ENCODE peak calls at places on chromosomes 2 and 18, in seven cellular contexts. One of them, this sample, is unnamed.

GRCh38 chr2:5459041-5459440 is 233.1 kb upstream of the SOX11 start:
- DNase-seq in CD8-positive, alpha-beta T cell: no peak
- DNase-seq in SW 1271: no peak
- DNase-seq in glomerular endothelial cell: no peak
- DNase-seq in EL: no peak
- DNase-seq in GM20000: no peak
- DNase-seq in sigmoid colon: no peak
- DNase-seq in this sample: no peak

GRCh38 chr2:40341198-40341597 is 110.7 kb downstream of the SLC8A1 start:
- DNase-seq in CD8-positive, alpha-beta T cell: no peak
- DNase-seq in SW 1271: no peak
- DNase-seq in glomerular endothelial cell: no peak
- DNase-seq in EL: peak; percentile 34
- DNase-seq in GM20000: no peak
- DNase-seq in sigmoid colon: no peak
- DNase-seq in this sample: no peak

GRCh38 chr2:147327636-147328035 is 517.2 kb upstream of the ACVR2A start:
- DNase-seq in CD8-positive, alpha-beta T cell: no peak
- DNase-seq in SW 1271: no peak
- DNase-seq in glomerular endothelial cell: no peak
- DNase-seq in EL: no peak
- DNase-seq in GM20000: peak; percentile 3
- DNase-seq in sigmoid colon: no peak
- DNase-seq in this sample: no peak

GRCh38 chr2:172452845-172453244 is 25.5 kb downstream of the ITGA6 start:
- DNase-seq in CD8-positive, alpha-beta T cell: no peak
- DNase-seq in SW 1271: no peak
- DNase-seq in glomerular endothelial cell: no peak
- DNase-seq in EL: no peak
- DNase-seq in GM20000: no peak
- DNase-seq in sigmoid colon: no peak
- DNase-seq in this sample: no peak

GRCh38 chr2:66432801-66433694 is 1.9 kb upstream of the MEIS1 start:
- DNase-seq in CD8-positive, alpha-beta T cell: no peak
- DNase-seq in SW 1271: peak; percentile 50
- DNase-seq in glomerular endothelial cell: peak; percentile 82
- DNase-seq in EL: peak; percentile 97
- DNase-seq in GM20000: no peak
- DNase-seq in sigmoid colon: peak; percentile 97
- DNase-seq in this sample: no peak

GRCh38 chr18:2894131-2894840 is 47.5 kb downstream of the EMILIN2 start:
- DNase-seq in CD8-positive, alpha-beta T cell: no peak
- DNase-seq in SW 1271: no peak
- DNase-seq in glomerular endothelial cell: no peak
- DNase-seq in EL: no peak
- DNase-seq in GM20000: no peak
- DNase-seq in sigmoid colon: no peak
- DNase-seq in this sample: no peak

GRCh38 chr18:23283933-23284430 is 148.7 kb downstream of the CABLES1 start:
- DNase-seq in CD8-positive, alpha-beta T cell: no peak
- DNase-seq in SW 1271: peak; percentile 10
- DNase-seq in glomerular endothelial cell: no peak
- DNase-seq in EL: peak; percentile 77
- DNase-seq in GM20000: no peak
- DNase-seq in sigmoid colon: no peak
- DNase-seq in this sample: no peak

GRCh38 chr2:216219866-216220265 is 110.7 kb downstream of the XRCC5 start:
- DNase-seq in CD8-positive, alpha-beta T cell: no peak
- DNase-seq in SW 1271: no peak
- DNase-seq in glomerular endothelial cell: no peak
- DNase-seq in EL: no peak
- DNase-seq in GM20000: no peak
- DNase-seq in sigmoid colon: no peak
- DNase-seq in this sample: no peak

GRCh38 chr2:36965751-36966369 is 476 bp downstream of the STRN start:
- DNase-seq in CD8-positive, alpha-beta T cell: peak; percentile 23
- DNase-seq in SW 1271: peak; percentile 60
- DNase-seq in glomerular endothelial cell: no peak
- DNase-seq in EL: peak; percentile 42
- DNase-seq in GM20000: peak; percentile 51
- DNase-seq in sigmoid colon: no peak
- DNase-seq in this sample: no peak

GRCh38 chr18:22169011-22169888 is at the start of gene GATA6:
- DNase-seq in CD8-positive, alpha-beta T cell: peak; percentile 63
- DNase-seq in SW 1271: peak; percentile 72
- DNase-seq in glomerular endothelial cell: no peak
- DNase-seq in EL: peak; percentile 92
- DNase-seq in GM20000: peak; percentile 82
- DNase-seq in sigmoid colon: peak; percentile 89
- DNase-seq in this sample: peak; percentile 31

GRCh38 chr2:227374158-227374557 is 4.9 kb downstream of the TM4SF20 start:
- DNase-seq in CD8-positive, alpha-beta T cell: no peak
- DNase-seq in SW 1271: no peak
- DNase-seq in glomerular endothelial cell: no peak
- DNase-seq in EL: peak; percentile 18
- DNase-seq in GM20000: no peak
- DNase-seq in sigmoid colon: no peak
- DNase-seq in this sample: no peak

GRCh38 chr2:96391828-96392200 is 56.2 kb downstream of the NCAPH start:
- DNase-seq in CD8-positive, alpha-beta T cell: no peak
- DNase-seq in SW 1271: no peak
- DNase-seq in glomerular endothelial cell: no peak
- DNase-seq in EL: no peak
- DNase-seq in GM20000: no peak
- DNase-seq in sigmoid colon: no peak
- DNase-seq in this sample: no peak

GRCh38 chr2:103138123-103138886 is 376.5 kb downstream of the TMEM182 start:
- DNase-seq in CD8-positive, alpha-beta T cell: no peak
- DNase-seq in SW 1271: no peak
- DNase-seq in glomerular endothelial cell: no peak
- DNase-seq in EL: no peak
- DNase-seq in GM20000: no peak
- DNase-seq in sigmoid colon: no peak
- DNase-seq in this sample: no peak

GRCh38 chr2:128633501-128633900 is 314.8 kb upstream of the HS6ST1 start:
- DNase-seq in CD8-positive, alpha-beta T cell: no peak
- DNase-seq in SW 1271: no peak
- DNase-seq in glomerular endothelial cell: no peak
- DNase-seq in EL: peak; percentile 8
- DNase-seq in GM20000: no peak
- DNase-seq in sigmoid colon: no peak
- DNase-seq in this sample: no peak

GRCh38 chr2:415986-416610 is 128.2 kb upstream of the ALKAL2 start:
- DNase-seq in CD8-positive, alpha-beta T cell: no peak
- DNase-seq in SW 1271: no peak
- DNase-seq in glomerular endothelial cell: no peak
- DNase-seq in EL: no peak
- DNase-seq in GM20000: no peak
- DNase-seq in sigmoid colon: no peak
- DNase-seq in this sample: no peak

GRCh38 chr2:239118675-239119211 is 270.9 kb downstream of the TWIST2 start:
- DNase-seq in CD8-positive, alpha-beta T cell: no peak
- DNase-seq in SW 1271: no peak
- DNase-seq in glomerular endothelial cell: no peak
- DNase-seq in EL: no peak
- DNase-seq in GM20000: no peak
- DNase-seq in sigmoid colon: no peak
- DNase-seq in this sample: no peak

GRCh38 chr2:199160677-199161465 is 296.9 kb downstream of the SATB2 start:
- DNase-seq in CD8-positive, alpha-beta T cell: no peak
- DNase-seq in SW 1271: no peak
- DNase-seq in glomerular endothelial cell: peak; percentile 7
- DNase-seq in EL: peak; percentile 89
- DNase-seq in GM20000: no peak
- DNase-seq in sigmoid colon: no peak
- DNase-seq in this sample: no peak

GRCh38 chr2:220445429-220446105 is 818.1 kb downstream of the SLC4A3 start:
- DNase-seq in CD8-positive, alpha-beta T cell: no peak
- DNase-seq in SW 1271: no peak
- DNase-seq in glomerular endothelial cell: no peak
- DNase-seq in EL: peak; percentile 71
- DNase-seq in GM20000: no peak
- DNase-seq in sigmoid colon: no peak
- DNase-seq in this sample: no peak

GRCh38 chr2:105490204-105490603 is 91.4 kb upstream of the FHL2 start:
- DNase-seq in CD8-positive, alpha-beta T cell: no peak
- DNase-seq in SW 1271: no peak
- DNase-seq in glomerular endothelial cell: no peak
- DNase-seq in EL: no peak
- DNase-seq in GM20000: no peak
- DNase-seq in sigmoid colon: no peak
- DNase-seq in this sample: no peak

GRCh38 chr2:83782122-83782521 is 677.0 kb downstream of the SUCLG1 start:
- DNase-seq in CD8-positive, alpha-beta T cell: no peak
- DNase-seq in SW 1271: no peak
- DNase-seq in glomerular endothelial cell: no peak
- DNase-seq in EL: no peak
- DNase-seq in GM20000: no peak
- DNase-seq in sigmoid colon: no peak
- DNase-seq in this sample: no peak

GRCh38 chr2:38691994-38692393 is 26.1 kb downstream of the GALM start:
- DNase-seq in CD8-positive, alpha-beta T cell: no peak
- DNase-seq in SW 1271: no peak
- DNase-seq in glomerular endothelial cell: no peak
- DNase-seq in EL: no peak
- DNase-seq in GM20000: no peak
- DNase-seq in sigmoid colon: no peak
- DNase-seq in this sample: no peak

GRCh38 chr18:13273800-13274199 is 55.2 kb downstream of the LDLRAD4 start:
- DNase-seq in CD8-positive, alpha-beta T cell: peak; percentile 41
- DNase-seq in SW 1271: no peak
- DNase-seq in glomerular endothelial cell: no peak
- DNase-seq in EL: no peak
- DNase-seq in GM20000: no peak
- DNase-seq in sigmoid colon: no peak
- DNase-seq in this sample: peak; percentile 59

GRCh38 chr18:21826641-21827302 is 86.2 kb downstream of the MIB1 start:
- DNase-seq in CD8-positive, alpha-beta T cell: no peak
- DNase-seq in SW 1271: no peak
- DNase-seq in glomerular endothelial cell: no peak
- DNase-seq in EL: no peak
- DNase-seq in GM20000: no peak
- DNase-seq in sigmoid colon: no peak
- DNase-seq in this sample: no peak

GRCh38 chr2:174863183-174863582 is 98.9 kb upstream of the CHRNA1 start:
- DNase-seq in CD8-positive, alpha-beta T cell: no peak
- DNase-seq in SW 1271: no peak
- DNase-seq in glomerular endothelial cell: no peak
- DNase-seq in EL: no peak
- DNase-seq in GM20000: no peak
- DNase-seq in sigmoid colon: no peak
- DNase-seq in this sample: no peak

GRCh38 chr18:70415823-70416488 is 127.1 kb downstream of the SOCS6 start:
- DNase-seq in CD8-positive, alpha-beta T cell: no peak
- DNase-seq in SW 1271: no peak
- DNase-seq in glomerular endothelial cell: no peak
- DNase-seq in EL: no peak
- DNase-seq in GM20000: no peak
- DNase-seq in sigmoid colon: peak; percentile 68
- DNase-seq in this sample: no peak

GRCh38 chr2:207600211-207600610 is 25.0 kb downstream of the METTL21A start:
- DNase-seq in CD8-positive, alpha-beta T cell: no peak
- DNase-seq in SW 1271: no peak
- DNase-seq in glomerular endothelial cell: no peak
- DNase-seq in EL: peak; percentile 22
- DNase-seq in GM20000: no peak
- DNase-seq in sigmoid colon: no peak
- DNase-seq in this sample: no peak

GRCh38 chr2:205889073-205889472 is 196.9 kb downstream of the INO80D start:
- DNase-seq in CD8-positive, alpha-beta T cell: no peak
- DNase-seq in SW 1271: no peak
- DNase-seq in glomerular endothelial cell: peak; percentile 16
- DNase-seq in EL: peak; percentile 6
- DNase-seq in GM20000: no peak
- DNase-seq in sigmoid colon: no peak
- DNase-seq in this sample: no peak

GRCh38 chr18:35122586-35123224 is 81.5 kb downstream of the MAPRE2 start:
- DNase-seq in CD8-positive, alpha-beta T cell: peak; percentile 21
- DNase-seq in SW 1271: no peak
- DNase-seq in glomerular endothelial cell: no peak
- DNase-seq in EL: no peak
- DNase-seq in GM20000: peak; percentile 36
- DNase-seq in sigmoid colon: no peak
- DNase-seq in this sample: peak; percentile 37

GRCh38 chr2:101485856-101486255 is 10.9 kb upstream of the RFX8 start:
- DNase-seq in CD8-positive, alpha-beta T cell: no peak
- DNase-seq in SW 1271: no peak
- DNase-seq in glomerular endothelial cell: no peak
- DNase-seq in EL: no peak
- DNase-seq in GM20000: no peak
- DNase-seq in sigmoid colon: no peak
- DNase-seq in this sample: no peak